ENCODE peak calls at places on chromosome 19, in eight cellular contexts. A, G, E, Q, N, S, V and Z are unnamed samples.

GRCh38 chr19:12137541-12137940 is 2.6 kb downstream of the ZNF20 start:
- DNase-seq in G (no peak), Q (no peak), S (no peak), A (no peak), N (no peak), V (peak; percentile 14), E (no peak), Z (no peak)

GRCh38 chr19:40271706-40272105 is 13.4 kb downstream of the AKT2 start:
- DNase-seq in Q (no peak), N (no peak), A (no peak), E (no peak), G (no peak), S (no peak), V (no peak), Z (no peak)

GRCh38 chr19:48719263-48720171 is at the start of gene MAMSTR:
- DNase-seq in N (no peak), V (no peak), S (no peak), A (no peak), G (no peak), E (no peak), Q (no peak), Z (no peak)

GRCh38 chr19:2645816-2646215 is 56.7 kb downstream of the GNG7 start:
- DNase-seq in S (no peak), N (no peak), V (no peak), G (no peak), E (no peak), A (no peak), Q (no peak), Z (no peak)

GRCh38 chr19:55251296-55252081 is 7.3 kb downstream of the PPP6R1 start:
- DNase-seq in S (no peak), V (no peak), G (no peak), Q (no peak), A (no peak), E (peak; percentile 37), N (no peak), Z (no peak)

GRCh38 chr19:44939668-44940067 is 2.4 kb upstream of the APOC4 start:
- DNase-seq in E (no peak), N (no peak), G (no peak), Q (no peak), A (no peak), V (no peak), S (no peak), Z (no peak)

GRCh38 chr19:55461974-55462628 is 659 bp upstream of the ISOC2 start:
- DNase-seq in A (no peak), Q (peak; percentile 42), V (peak; percentile 56), E (no peak), N (no peak), S (no peak), G (no peak), Z (no peak)

GRCh38 chr19:4149518-4150288 is 3.7 kb upstream of the CREB3L3 start:
- DNase-seq in V (no peak), E (no peak), Q (no peak), N (no peak), S (no peak), G (no peak), A (no peak), Z (no peak)